ENCODE peak calls at places on chromosomes 3 and 15, in seven cellular contexts. I, D, K, N, R, Q and W are unnamed samples.

GRCh38 chr3:46097691-46098241 is 70.5 kb upstream of the XCR1 start:
- DNase-seq in D (no peak), R (peak), Q (peak), I (peak), N (no peak), K (no peak), W (no peak)

GRCh38 chr15:52012210-52012609 is 6.8 kb upstream of the MAPK6 start:
- DNase-seq in N (no peak), K (no peak), R (no peak), Q (no peak), I (no peak), D (no peak), W (no peak)

GRCh38 chr15:68055224-68055705 is 1.1 kb downstream of the PIAS1 start:
- DNase-seq in I (peak), D (no peak), N (no peak), R (peak), K (peak), Q (peak), W (peak)

GRCh38 chr3:43038010-43038409 is 58.9 kb downstream of the GASK1A start:
- DNase-seq in D (no peak), N (no peak), I (no peak), R (no peak), K (no peak), Q (no peak), W (no peak)

GRCh38 chr3:72137865-72138861 is 353.2 kb upstream of the PROK2 start:
- DNase-seq in K (no peak), R (no peak), I (no peak), Q (no peak), N (no peak), D (peak), W (no peak)

GRCh38 chr3:123949606-123950005 is 11.4 kb downstream of the CCDC14 start:
- DNase-seq in Q (no peak), N (no peak), K (no peak), R (no peak), I (peak), D (no peak), W (no peak)

GRCh38 chr3:46202476-46202875 is 5.6 kb downstream of the CCR1 start:
- DNase-seq in I (no peak), Q (no peak), N (no peak), D (no peak), K (no peak), R (no peak), W (no peak)

GRCh38 chr3:146246493-146246892 is 4.4 kb downstream of the PLSCR4 start:
- DNase-seq in N (no peak), Q (no peak), D (no peak), I (no peak), R (no peak), K (no peak), W (no peak)

GRCh38 chr3:173785004-173785403 is 387.5 kb downstream of the NLGN1 start:
- DNase-seq in N (no peak), Q (no peak), R (no peak), D (no peak), K (no peak), I (no peak), W (no peak)

GRCh38 chr3:178198329-178198728 is 337.9 kb upstream of the KCNMB2 start:
- DNase-seq in K (no peak), I (peak), R (no peak), D (no peak), Q (no peak), N (no peak), W (no peak)

GRCh38 chr15:77506311-77507150 is 85.8 kb downstream of the HMG20A start:
- DNase-seq in I (no peak), N (peak), D (peak), R (no peak), Q (no peak), K (no peak), W (peak)

GRCh38 chr15:52208306-52208946 is 17.2 kb upstream of the GNB5 start:
- DNase-seq in D (peak), R (peak), N (no peak), I (peak), Q (peak), K (no peak), W (peak)

GRCh38 chr15:93028632-93029612 is 60.1 kb downstream of the RGMA start:
- DNase-seq in Q (peak), N (peak), I (peak), R (peak), D (peak), K (peak), W (no peak)

GRCh38 chr3:9770276-9770812 is 597 bp upstream of the CAMK1 start:
- DNase-seq in R (no peak), K (no peak), Q (no peak), D (peak), I (no peak), N (peak), W (peak)

GRCh38 chr3:61371123-61371522 is 119.9 kb upstream of the FHIT start:
- DNase-seq in K (no peak), I (no peak), R (peak), D (no peak), N (no peak), Q (peak), W (no peak)

GRCh38 chr3:128714887-128715496 is 11.0 kb upstream of the RAB7A start:
- DNase-seq in N (no peak), D (no peak), I (no peak), R (no peak), K (no peak), Q (peak), W (no peak)

GRCh38 chr3:8984081-8984480 is 20.8 kb upstream of the RAD18 start:
- DNase-seq in N (no peak), D (no peak), Q (no peak), K (no peak), R (no peak), I (no peak), W (no peak)

GRCh38 chr3:143634991-143635390 is 213.3 kb downstream of the SLC9A9 start:
- DNase-seq in I (no peak), D (no peak), N (peak), Q (no peak), K (no peak), R (no peak), W (no peak)

GRCh38 chr15:36506733-36507356 is 72.6 kb upstream of the CDIN1 start:
- DNase-seq in N (no peak), D (no peak), R (no peak), Q (no peak), I (no peak), K (no peak), W (peak)

DNA sequence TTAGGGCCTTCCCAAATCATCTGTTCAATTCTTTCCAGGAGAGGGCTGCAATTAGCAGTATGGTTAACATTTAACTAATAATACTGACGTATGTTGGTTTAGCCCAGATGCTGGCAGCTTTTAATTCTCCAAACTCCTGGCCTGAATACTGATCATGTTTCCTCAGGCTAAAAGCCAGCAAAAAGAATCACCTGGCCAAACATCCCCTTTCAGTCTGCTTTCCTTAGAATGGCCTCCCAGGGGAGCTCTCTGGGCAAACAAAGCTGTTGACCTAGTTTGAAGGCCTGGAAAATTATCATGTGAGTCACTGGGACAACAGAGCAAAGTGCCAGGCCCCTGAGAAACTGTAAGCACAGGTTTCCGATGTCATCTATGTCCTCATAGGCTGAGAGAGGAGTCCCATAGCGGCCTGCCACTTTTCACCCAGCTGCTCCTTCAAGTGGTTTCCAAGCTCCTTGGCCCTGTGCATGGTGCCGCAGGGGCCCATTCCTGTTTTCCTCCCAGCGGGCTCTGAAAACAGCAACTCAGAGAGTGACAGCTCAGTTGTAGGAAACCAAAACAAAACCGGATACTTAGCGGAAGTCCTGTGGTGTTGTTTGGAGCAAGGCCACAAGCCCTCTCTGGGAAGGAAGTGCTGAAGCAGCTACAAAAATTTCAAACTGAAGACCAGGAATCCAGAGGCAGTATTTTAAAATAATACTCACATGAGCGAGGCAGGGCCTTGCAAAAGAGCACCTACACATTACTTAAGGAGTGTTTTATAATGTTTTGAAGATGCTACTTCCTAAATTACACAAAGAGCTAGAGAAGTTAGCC is 36.5 kb upstream of the RAB11A start:
- DNase-seq in K (peak), R (peak), N (peak), Q (peak), I (peak), D (peak), W (peak)
- TF ChIP-seq CTCF in K (peak), R (no peak), N (no peak), Q (no peak), I (peak), D (peak), W (no peak)

GRCh38 chr15:26095710-26096330 is 232.7 kb upstream of the ATP10A start:
- DNase-seq in D (no peak), N (no peak), K (no peak), I (no peak), Q (no peak), R (no peak), W (no peak)
- TF ChIP-seq CTCF in D (peak), N (no peak), K (peak), I (peak), Q (no peak), R (no peak), W (no peak)

GRCh38 chr3:12691733-12692132 is 27.8 kb upstream of the RAF1 start:
- DNase-seq in K (no peak), Q (no peak), N (no peak), I (no peak), D (no peak), R (no peak), W (no peak)
- TF ChIP-seq CTCF in K (no peak), Q (no peak), N (no peak), I (no peak), D (no peak), R (no peak), W (no peak)

DNA sequence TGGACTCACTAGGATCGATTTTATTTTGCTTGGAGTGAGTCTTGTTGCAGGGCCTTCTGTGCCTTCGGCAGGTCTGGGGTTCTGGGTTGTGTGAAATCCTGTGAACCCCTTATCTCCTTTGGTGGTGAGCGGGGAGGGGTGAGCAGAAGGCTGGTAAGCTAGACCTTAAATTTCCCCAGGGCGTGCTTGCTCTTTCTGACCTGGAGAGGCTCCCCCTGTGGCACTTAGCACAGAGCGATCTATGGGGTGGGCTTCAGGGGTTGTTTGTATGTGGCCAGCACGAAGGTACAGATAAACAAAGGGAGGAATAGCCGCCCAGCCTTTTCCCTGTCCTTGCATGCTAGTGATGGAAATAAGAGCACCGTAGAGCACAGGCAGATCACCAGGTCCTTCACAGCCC is 11.8 kb downstream of the CACNA2D3 start:
- DNase-seq in K (no peak), N (no peak), R (no peak), Q (no peak), D (no peak), I (no peak), W (no peak)
- TF ChIP-seq CTCF in K (no peak), N (no peak), R (no peak), Q (no peak), D (no peak), I (no peak), W (no peak)

GRCh38 chr3:192237992-192238608 is 489.2 kb downstream of the FGF12 start:
- DNase-seq in I (no peak), N (no peak), Q (peak), R (no peak), D (no peak), K (no peak), W (peak)
- TF ChIP-seq CTCF in I (no peak), N (no peak), Q (peak), R (peak), D (no peak), K (no peak), W (peak)

GRCh38 chr15:74173545-74174215 is at the start of gene ISLR:
- DNase-seq in Q (no peak), K (no peak), N (peak), R (no peak), D (no peak), I (peak), W (no peak)

GRCh38 chr15:74171965-74172541 is 1.5 kb upstream of the ISLR start:
- DNase-seq in N (no peak), I (no peak), K (no peak), D (no peak), Q (no peak), R (no peak), W (no peak)

GRCh38 chr15:74174216-74174965 is 881 bp downstream of the ISLR start:
- DNase-seq in K (no peak), D (peak), R (no peak), Q (no peak), N (peak), I (no peak), W (no peak)

GRCh38 chr15:74170845-74171578 is 2.5 kb upstream of the ISLR start:
- DNase-seq in K (no peak), Q (no peak), D (no peak), R (peak), N (no peak), I (no peak), W (no peak)

DNA sequence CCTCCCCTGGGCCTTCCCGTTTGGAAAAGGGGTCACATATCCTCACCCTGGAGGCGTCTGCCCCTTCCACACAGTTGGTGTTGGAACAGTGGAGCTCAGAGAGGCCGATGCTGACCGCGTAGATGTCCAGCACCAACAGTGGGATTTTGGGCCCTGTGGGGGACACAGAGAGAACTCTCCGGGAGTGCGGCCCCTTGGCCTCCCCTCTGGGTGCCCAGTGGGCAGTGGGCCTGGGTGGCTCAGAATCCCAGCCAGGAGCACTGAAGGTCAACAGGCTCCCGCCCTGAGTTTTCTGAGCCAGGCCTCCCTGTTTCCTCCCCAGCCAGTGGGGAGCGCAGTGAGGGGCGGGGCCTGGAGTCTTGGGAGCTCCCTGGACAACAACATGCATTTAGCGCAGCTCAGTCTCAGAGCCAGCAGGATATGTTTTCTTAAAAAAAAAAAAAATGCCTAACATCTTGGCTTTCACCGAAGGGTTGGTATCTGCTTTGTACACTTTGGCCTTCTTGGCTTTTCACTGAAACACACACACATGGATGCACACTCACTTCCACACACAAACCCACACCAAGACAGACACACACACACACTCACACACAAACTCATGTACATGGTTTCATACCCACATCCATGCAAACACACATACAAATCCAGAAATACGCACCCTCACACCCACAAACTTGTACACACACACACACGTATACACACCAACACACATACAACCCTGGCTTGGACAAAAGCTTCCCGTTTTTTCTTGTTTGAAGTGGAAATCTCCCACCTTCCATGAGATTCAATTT is 562 bp upstream of the ISLR start:
- DNase-seq in R (no peak), I (peak), Q (no peak), D (peak), K (no peak), N (peak), W (no peak)
- TF ChIP-seq CTCF in R (no peak), I (no peak), Q (no peak), D (peak), K (no peak), N (no peak), W (no peak)